ENCODE peak calls at places on chromosome 13, in five cellular contexts. D is HCT116; O is CD8-positive, alpha-beta memory T cell; H is neural progenitor cell; C is aorta. F is an unnamed sample.

GRCh38 chr13:76822691-76823267 is 63.4 kb downstream of the KCTD12 start:
- DNase-seq in H (no peak), O (no peak), C (no peak), D (no peak), F (no peak)

GRCh38 chr13:21011378-21011777 is 50.0 kb downstream of the LATS2 start:
- DNase-seq in H (no peak), O (no peak), C (no peak), D (no peak), F (no peak)

GRCh38 chr13:94224670-94225069 is 254.8 kb downstream of the DCT start:
- DNase-seq in H (peak), O (no peak), D (no peak), C (no peak), F (no peak)

GRCh38 chr13:98951266-98951665 is 26.6 kb downstream of the DOCK9 start:
- DNase-seq in H (no peak), D (no peak), C (no peak), O (no peak), F (no peak)

GRCh38 chr13:97107815-97108534 is 113.7 kb upstream of the OXGR1 start:
- DNase-seq in O (no peak), D (no peak), H (no peak), C (no peak), F (peak)

GRCh38 chr13:60959427-60959826 is 456.2 kb downstream of the PCDH20 start:
- DNase-seq in O (no peak), H (no peak), D (no peak), C (no peak), F (no peak)

GRCh38 chr13:50670847-50671542 is 172.5 kb downstream of the DLEU7 start:
- DNase-seq in C (no peak), H (no peak), D (no peak), O (no peak), F (no peak)

GRCh38 chr13:37225414-37226047 is 120.1 kb upstream of the CSNK1A1L start:
- DNase-seq in O (no peak), D (no peak), H (no peak), C (no peak), F (no peak)

GRCh38 chr13:30676672-30677071 is 58.7 kb upstream of the ALOX5AP start:
- DNase-seq in C (no peak), H (no peak), O (no peak), D (no peak), F (no peak)

DNA sequence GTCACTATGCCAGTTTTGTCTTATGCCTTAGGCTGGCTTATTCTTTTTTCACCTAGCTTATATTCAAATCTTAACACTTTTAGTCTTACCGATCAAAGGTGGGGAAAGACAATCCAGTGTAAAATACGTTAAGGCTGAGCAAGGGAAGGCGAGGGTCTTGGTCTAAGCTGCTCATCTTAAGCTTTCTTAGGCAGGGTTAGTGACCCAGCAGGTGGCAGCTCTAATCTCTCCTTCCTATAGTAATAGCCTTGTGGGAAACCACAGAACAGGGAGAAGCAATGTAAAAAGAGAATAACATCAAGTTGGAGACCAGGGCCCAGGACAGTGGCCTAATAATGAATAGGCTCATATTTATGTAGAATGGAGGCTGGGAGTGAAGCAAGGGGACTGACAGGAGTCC is 45.9 kb downstream of the COG3 start:
- DNase-seq in H (peak), D (no peak), C (no peak), O (no peak), F (no peak)
- H3K27ac ChIP-seq in H (peak), D (no peak), C (no peak), O (no peak), F (no peak)

GRCh38 chr13:110127986-110128511 is 178.9 kb downstream of the COL4A1 start:
- DNase-seq in H (no peak), O (no peak), D (no peak), C (no peak), F (peak)

GRCh38 chr13:110128546-110128945 is 178.4 kb downstream of the COL4A1 start:
- DNase-seq in H (no peak), D (no peak), O (no peak), C (no peak), F (peak)

GRCh38 chr13:110125157-110125556 is 181.8 kb downstream of the COL4A1 start:
- DNase-seq in C (no peak), H (no peak), O (no peak), D (no peak), F (peak)

GRCh38 chr13:110125613-110126272 is 181.2 kb downstream of the COL4A1 start:
- DNase-seq in O (no peak), H (no peak), C (no peak), D (no peak), F (peak)

DNA sequence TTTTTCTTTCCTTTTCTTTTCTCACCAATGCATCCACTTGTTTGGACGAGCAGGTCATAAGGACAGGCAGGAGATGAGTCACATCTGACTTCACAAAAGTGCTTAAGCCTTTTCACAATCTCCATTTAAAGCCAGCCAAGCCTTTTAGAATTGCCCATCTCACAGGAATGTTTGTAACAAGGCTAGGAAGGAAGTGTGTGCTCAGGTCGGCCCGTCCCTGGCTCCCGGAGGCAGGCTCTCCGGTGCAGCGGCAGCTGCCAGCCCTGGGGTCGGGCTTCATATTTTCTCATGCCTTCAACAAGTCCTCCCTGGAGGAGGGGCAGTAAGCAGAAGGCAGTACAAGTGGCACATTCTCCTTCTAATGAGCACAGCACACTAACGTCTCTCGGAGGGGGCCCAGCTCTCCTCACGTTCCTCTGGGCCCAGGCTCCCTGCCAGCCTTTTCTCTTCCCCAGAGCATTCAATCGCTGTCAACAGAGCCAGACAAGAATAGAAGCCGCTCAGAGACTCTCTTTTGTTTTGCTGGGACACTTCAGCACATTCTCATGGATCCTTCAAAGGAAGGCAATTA is 180.5 kb downstream of the COL4A1 start:
- DNase-seq in D (no peak), O (no peak), C (no peak), H (peak), F (peak)
- H3K27ac ChIP-seq in D (no peak), O (no peak), C (no peak), H (peak), F (peak)

DNA sequence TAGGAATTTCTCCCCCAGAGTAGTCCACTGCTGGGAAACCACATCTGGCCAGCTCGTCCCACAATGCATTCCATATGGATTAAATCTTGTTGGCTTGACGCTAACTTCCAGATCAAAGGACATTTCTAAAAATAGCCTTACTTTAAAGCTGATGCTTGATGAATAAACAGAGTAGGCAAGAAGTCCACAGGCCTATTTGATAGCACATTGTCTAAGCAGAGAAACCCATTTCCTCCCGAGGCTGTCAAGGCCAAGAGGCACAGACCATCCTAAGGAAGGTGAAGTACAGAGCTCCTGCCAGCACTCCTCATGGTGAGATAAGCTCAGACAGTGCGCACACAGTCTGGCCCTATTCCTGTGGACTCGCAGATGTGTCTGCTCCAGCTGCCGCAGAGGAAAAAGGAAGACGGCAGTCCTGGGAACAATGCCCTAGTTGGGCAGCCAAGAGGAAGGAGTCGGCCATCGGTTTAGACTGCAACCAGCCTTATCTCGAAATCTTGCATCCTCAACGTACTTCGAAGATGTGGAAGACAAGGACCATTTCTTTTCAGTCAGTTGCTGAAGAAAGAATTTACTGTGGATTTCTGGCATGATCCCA is 156.7 kb downstream of the RGCC start:
- DNase-seq in H (peak), D (peak), C (peak), O (no peak), F (no peak)
- H3K27ac ChIP-seq in H (no peak), D (peak), C (no peak), O (no peak), F (peak)

DNA sequence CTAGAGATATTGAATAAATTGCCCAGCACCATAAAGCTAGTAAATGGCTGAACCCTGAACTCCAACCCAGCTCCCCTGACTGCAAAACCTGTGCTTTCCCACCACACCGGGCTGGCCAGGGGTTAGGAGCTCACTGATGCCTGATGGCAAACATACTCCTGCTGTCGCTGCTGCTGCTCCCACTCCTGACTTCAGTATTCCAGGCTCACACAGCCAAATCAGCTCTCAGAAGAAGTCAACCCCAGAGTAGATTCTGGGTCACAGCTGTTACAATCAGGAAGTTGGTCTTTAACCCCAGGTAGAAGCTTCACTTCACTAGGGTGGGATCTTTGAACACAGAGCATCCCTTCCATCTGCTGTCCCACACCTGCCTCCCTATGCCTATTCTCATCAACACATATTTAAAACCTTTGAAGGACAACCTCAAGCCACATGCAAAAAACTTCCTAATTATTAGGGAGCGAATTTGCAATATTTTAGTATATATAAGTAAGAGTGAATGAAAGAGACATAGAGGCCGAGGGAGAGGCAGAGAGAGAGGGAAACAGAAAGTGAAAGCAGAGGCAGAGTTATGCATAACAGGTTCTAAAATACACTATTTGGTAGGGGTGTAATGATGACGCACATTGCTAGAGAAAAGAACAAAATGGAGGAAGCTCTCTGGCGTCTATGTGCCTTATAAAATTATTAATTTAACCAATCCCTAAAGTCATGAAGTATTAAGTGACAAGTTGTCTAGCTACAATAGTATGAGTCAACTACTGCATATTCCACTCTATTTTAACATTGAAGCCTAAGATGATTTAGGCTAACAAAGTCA is 99.4 kb upstream of the SERP2 start:
- DNase-seq in D (no peak), C (no peak), H (no peak), O (peak), F (no peak)
- H3K27ac ChIP-seq in D (no peak), C (peak), H (no peak), O (peak), F (peak)

GRCh38 chr13:59607172-59607571 is 556.6 kb downstream of the DIAPH3 start:
- DNase-seq in C (no peak), O (no peak), D (no peak), H (no peak), F (no peak)
- H3K27ac ChIP-seq in C (no peak), O (no peak), D (no peak), H (no peak), F (no peak)

GRCh38 chr13:39406688-39407087 is 196.3 kb downstream of the LHFPL6 start:
- DNase-seq in O (no peak), C (no peak), H (no peak), D (no peak), F (no peak)
- H3K27ac ChIP-seq in O (no peak), C (no peak), H (no peak), D (no peak), F (no peak)

GRCh38 chr13:114134111-114134943 is 1.9 kb upstream of the RASA3 start:
- DNase-seq in O (no peak), C (peak), H (peak), D (no peak), F (no peak)

GRCh38 chr13:114132419-114133121 is at the start of gene RASA3:
- DNase-seq in D (peak), H (peak), O (peak), C (peak), F (no peak)

GRCh38 chr13:114134944-114135610 is 2.7 kb upstream of the RASA3 start:
- DNase-seq in H (no peak), D (no peak), C (peak), O (no peak), F (no peak)

GRCh38 chr13:114136576-114136975 is 4.2 kb upstream of the RASA3 start:
- DNase-seq in H (no peak), D (no peak), C (peak), O (no peak), F (no peak)

GRCh38 chr13:114135731-114136171 is 3.3 kb upstream of the RASA3 start:
- DNase-seq in C (peak), D (no peak), O (no peak), H (no peak), F (no peak)
- H3K27ac ChIP-seq in C (no peak), D (no peak), O (no peak), H (no peak), F (no peak)

GRCh38 chr13:102470283-102470920 is 68.6 kb upstream of the FGF14 start:
- DNase-seq in C (no peak), D (no peak), H (no peak), O (no peak), F (no peak)
- H3K27ac ChIP-seq in C (no peak), D (no peak), H (no peak), O (no peak), F (no peak)

F was measured in esophagus muscularis mucosa.